ENCODE peak calls at places on chromosomes 7 and 10, in eight cellular contexts. W is mucosa of descending colon; B is tibial artery; M is naive thymus-derived CD4-positive, alpha-beta T cell; U is lung; P is sigmoid colon; K is astrocyte; V is right cardiac atrium. A is an unnamed sample.

GRCh38 chr10:17101257-17101909 is 28.2 kb downstream of the CUBN start:
- DNase-seq in W (no peak), B (no peak), M (no peak), U (no peak), P (no peak), K (no peak), V (no peak), A (no peak)

GRCh38 chr7:128189231-128189930 is 51.7 kb upstream of the LEP start:
- DNase-seq in W (no peak), B (peak; percentile 20), M (no peak), U (no peak), P (peak; percentile 30), K (no peak), V (no peak), A (no peak)

GRCh38 chr7:50864694-50865093 is 82.0 kb upstream of the GRB10 start:
- DNase-seq in W (no peak), B (no peak), M (no peak), U (no peak), P (no peak), K (no peak), V (no peak), A (no peak)

GRCh38 chr7:44637788-44638594 is 31.6 kb downstream of the OGDH start:
- DNase-seq in W (peak; percentile 75), B (peak; percentile 75), M (peak; percentile 72), U (no peak), P (peak; percentile 83), K (peak; percentile 93), V (peak; percentile 75), A (no peak)

GRCh38 chr10:97406064-97406463 is 4.9 kb upstream of the RRP12 start:
- DNase-seq in W (no peak), B (no peak), M (no peak), U (peak; percentile 47), P (no peak), K (no peak), V (no peak), A (no peak)

GRCh38 chr10:21364196-21365114 is 161.0 kb downstream of the SKIDA1 start:
- DNase-seq in W (peak; percentile 16), B (no peak), M (no peak), U (peak; percentile 30), P (no peak), K (peak; percentile 77), V (peak; percentile 71), A (no peak)

GRCh38 chr7:104137971-104138370 is 69.8 kb downstream of the ORC5 start:
- DNase-seq in W (no peak), B (no peak), M (no peak), U (no peak), P (no peak), K (peak; percentile 76), V (no peak), A (no peak)

GRCh38 chr7:19982841-19983835 is 209.7 kb upstream of the TMEM196 start:
- DNase-seq in W (peak; percentile 74), B (no peak), M (no peak), U (no peak), P (peak; percentile 82), K (peak; percentile 64), V (peak; percentile 48), A (no peak)

GRCh38 chr7:42292991-42293521 is 56.0 kb upstream of the GLI3 start:
- DNase-seq in W (no peak), B (no peak), M (no peak), U (peak; percentile 56), P (no peak), K (no peak), V (no peak), A (no peak)

GRCh38 chr7:970744-971143 is 4.6 kb downstream of the COX19 start:
- DNase-seq in W (no peak), B (no peak), M (no peak), U (no peak), P (no peak), K (no peak), V (no peak), A (no peak)

GRCh38 chr10:79383974-79384606 is 36.8 kb downstream of the PPIF start:
- DNase-seq in W (no peak), B (peak; percentile 64), M (no peak), U (peak; percentile 26), P (peak; percentile 61), K (no peak), V (no peak), A (no peak)

GRCh38 chr10:131924982-131925649 is 24.3 kb downstream of the PPP2R2D start:
- DNase-seq in W (no peak), B (no peak), M (no peak), U (no peak), P (no peak), K (no peak), V (no peak), A (no peak)

GRCh38 chr10:102119417-102120141 is 589 bp downstream of the LDB1 start:
- DNase-seq in W (peak; percentile 83), B (peak; percentile 90), M (peak; percentile 42), U (peak; percentile 69), P (peak; percentile 93), K (peak; percentile 58), V (peak; percentile 89), A (no peak)

GRCh38 chr10:102120142-102120986 is at the start of gene LDB1:
- DNase-seq in W (peak; percentile 79), B (peak; percentile 90), M (peak; percentile 67), U (peak; percentile 80), P (peak; percentile 92), K (peak; percentile 57), V (peak; percentile 93), A (peak; percentile 42)

GRCh38 chr10:102120987-102121738 is 995 bp upstream of the LDB1 start:
- DNase-seq in W (peak; percentile 65), B (peak; percentile 81), M (no peak), U (peak; percentile 65), P (peak; percentile 96), K (peak; percentile 71), V (peak; percentile 85), A (peak; percentile 43)

GRCh38 chr10:102117391-102118159 is 2.6 kb downstream of the LDB1 start:
- DNase-seq in W (peak; percentile 81), B (peak; percentile 92), M (peak; percentile 73), U (peak; percentile 77), P (peak; percentile 95), K (peak; percentile 48), V (peak; percentile 94), A (peak; percentile 54)

DNA sequence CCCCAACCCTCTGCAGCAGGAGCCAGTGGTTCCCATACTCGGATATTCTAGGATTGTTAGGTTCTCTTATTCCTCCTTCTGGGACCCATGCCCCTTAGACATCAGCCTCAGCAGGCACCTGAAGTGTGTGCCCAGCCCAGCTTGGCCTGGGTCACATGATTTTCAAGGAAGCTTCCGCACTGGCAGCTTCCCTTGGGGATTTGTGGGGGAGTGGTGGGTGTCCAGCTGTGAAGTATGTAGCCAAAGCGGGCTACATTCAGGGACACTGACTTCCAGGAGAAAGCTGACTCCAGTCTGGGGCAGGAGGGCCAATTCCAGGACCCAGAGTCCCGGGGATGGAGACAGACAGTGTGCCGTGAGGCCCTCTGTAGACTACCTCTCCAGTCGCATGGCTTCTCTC is 1.3 kb downstream of the LDB1 start:
- DNase-seq in W (peak; percentile 58), B (peak; percentile 80), M (no peak), U (no peak), P (peak; percentile 76), K (no peak), V (peak; percentile 70), A (no peak)
- H3K9me3 ChIP-seq in W (no peaks in the 10 kb centered on the region), B (no peaks in the 10 kb centered on the region), M (no peaks in the 10 kb centered on the region), U (no peaks in the 10 kb centered on the region), P (no peaks in the 10 kb centered on the region), K (no peaks in the 10 kb centered on the region), V (no peaks in the 10 kb centered on the region), A (no peaks in the 10 kb centered on the region)

GRCh38 chr7:32518534-32519140 is 23.3 kb downstream of the AVL9 start:
- DNase-seq in W (no peak), B (no peak), M (no peak), U (no peak), P (no peak), K (peak; percentile 77), V (no peak), A (no peak)

GRCh38 chr7:32524631-32525030 is 29.3 kb downstream of the AVL9 start:
- DNase-seq in W (no peak), B (no peak), M (no peak), U (no peak), P (no peak), K (no peak), V (no peak), A (no peak)

GRCh38 chr7:32525839-32526238 is 30.6 kb downstream of the AVL9 start:
- DNase-seq in W (no peak), B (no peak), M (no peak), U (no peak), P (no peak), K (no peak), V (no peak), A (no peak)

GRCh38 chr7:32519763-32520162 is 24.5 kb downstream of the AVL9 start:
- DNase-seq in W (no peak), B (no peak), M (no peak), U (no peak), P (no peak), K (no peak), V (no peak), A (no peak)

DNA sequence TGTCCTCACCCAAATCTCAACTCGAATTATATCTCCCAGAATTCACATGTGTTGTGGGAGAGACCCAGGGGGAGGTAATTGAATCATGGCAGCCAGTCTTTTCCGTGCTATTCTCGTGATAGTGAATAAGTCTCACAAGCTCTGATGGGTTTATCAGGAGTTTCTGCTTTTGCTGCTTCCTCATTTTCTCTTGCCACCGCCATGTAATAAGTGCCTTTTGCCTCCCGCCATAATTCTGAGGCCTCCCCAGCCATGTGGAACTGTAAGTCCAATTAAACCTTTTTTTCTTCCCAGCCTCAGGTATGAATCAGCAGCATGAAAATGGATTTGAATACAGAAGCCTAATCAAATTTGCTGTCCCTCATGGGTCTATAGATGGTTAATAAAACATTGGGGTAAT is 27.5 kb downstream of the AVL9 start:
- DNase-seq in W (no peak), B (no peak), M (no peak), U (no peak), P (no peak), K (no peak), V (no peak), A (no peak)
- H3K9me3 ChIP-seq in W (peaks cover 6% of the 10 kb centered on the region), B (no peaks in the 10 kb centered on the region), M (no peaks in the 10 kb centered on the region), U (no peaks in the 10 kb centered on the region), P (no peaks in the 10 kb centered on the region), K (peaks cover 7% of the 10 kb centered on the region), V (no peaks in the 10 kb centered on the region), A (no peaks in the 10 kb centered on the region)

GRCh38 chr10:29811751-29812427 is 177.1 kb upstream of the SVIL start:
- DNase-seq in W (peak; percentile 50), B (peak; percentile 84), M (peak; percentile 30), U (no peak), P (peak; percentile 93), K (peak; percentile 99), V (peak; percentile 67), A (peak; percentile 62)
- H3K9me3 ChIP-seq in W (no peaks in the 10 kb centered on the region), B (no peaks in the 10 kb centered on the region), M (no peaks in the 10 kb centered on the region), U (no peaks in the 10 kb centered on the region), P (no peaks in the 10 kb centered on the region), K (no peaks in the 10 kb centered on the region), V (no peaks in the 10 kb centered on the region), A (no peaks in the 10 kb centered on the region)

GRCh38 chr7:158361326-158361946 is 226.2 kb downstream of the PTPRN2 start:
- DNase-seq in W (no peak), B (peak; percentile 48), M (no peak), U (no peak), P (peak; percentile 20), K (no peak), V (no peak), A (no peak)
- H3K9me3 ChIP-seq in W (no peaks in the 10 kb centered on the region), B (no peaks in the 10 kb centered on the region), M (no peaks in the 10 kb centered on the region), U (no peaks in the 10 kb centered on the region), P (no peaks in the 10 kb centered on the region), K (peaks cover 8% of the 10 kb centered on the region), V (no peaks in the 10 kb centered on the region), A (no peaks in the 10 kb centered on the region)